ENCODE peak calls at places on chromosome 14, in four cellular contexts. Z is HCT116, L is K562, I is GM12878. Y is an unnamed sample.

GRCh38 chr14:69880051-69880487 is 853 bp downstream of the SMOC1 start:
- DNase-seq in I (no peak), L (no peak), Z (no peak), Y (no peak)

GRCh38 chr14:76792422-76792821 is 20.3 kb downstream of the ANGEL1 start:
- DNase-seq in I (no peak), L (no peak), Z (no peak), Y (no peak)

GRCh38 chr14:24013654-24014514 is 25.2 kb downstream of the DHRS4L2 start:
- DNase-seq in I (peak), Z (peak), L (peak), Y (peak)

GRCh38 chr14:64800000-64800399 is 79.7 kb downstream of the SPTB start:
- DNase-seq in L (no peak), Z (peak), I (no peak), Y (peak)

GRCh38 chr14:68695326-68695768 is 97.5 kb downstream of the ZFP36L1 start:
- DNase-seq in I (peak), Z (peak), L (no peak), Y (no peak)

GRCh38 chr14:94180655-94181271 is 6.6 kb downstream of the PPP4R4 start:
- DNase-seq in L (peak), I (peak), Z (peak), Y (no peak)

GRCh38 chr14:24176599-24176998 is 4.7 kb downstream of the REC8 start:
- DNase-seq in I (no peak), L (no peak), Z (no peak), Y (no peak)

GRCh38 chr14:24329736-24330135 is 5.1 kb downstream of the ADCY4 start:
- DNase-seq in I (no peak), Z (no peak), L (no peak), Y (no peak)

GRCh38 chr14:23559010-23559920 is 3.2 kb downstream of the THTPA start:
- DNase-seq in I (no peak), Z (no peak), L (peak), Y (no peak)

GRCh38 chr14:52023518-52023917 is 34.2 kb downstream of the RTRAF start:
- DNase-seq in I (no peak), L (no peak), Z (no peak), Y (no peak)

GRCh38 chr14:93231129-93231979 is 24.3 kb downstream of the UBR7 start:
- DNase-seq in I (no peak), L (no peak), Z (no peak), Y (peak)

GRCh38 chr14:22824711-22825359 is 4.9 kb upstream of the MRPL52 start:
- DNase-seq in I (no peak), L (peak), Z (peak), Y (no peak)

GRCh38 chr14:21868442-21869046 is 194.9 kb upstream of the OR4E1 start:
- DNase-seq in I (no peak), Z (peak), L (peak), Y (peak)

GRCh38 chr14:69137456-69138188 is 15.3 kb downstream of the DCAF5 start:
- DNase-seq in I (no peak), L (no peak), Z (no peak), Y (no peak)

GRCh38 chr14:34693228-34693939 is 21.0 kb downstream of the CFL2 start:
- DNase-seq in L (peak), Z (peak), I (no peak), Y (peak)

GRCh38 chr14:24149302-24149969 is 2.1 kb downstream of the RNF31 start:
- DNase-seq in I (no peak), L (no peak), Z (no peak), Y (no peak)

GRCh38 chr14:88029500-88029899 is 24.6 kb downstream of the GPR65 start:
- DNase-seq in Z (no peak), I (no peak), L (no peak), Y (no peak)

GRCh38 chr14:68789002-68789797 is 3.7 kb downstream of the ZFP36L1 start:
- DNase-seq in L (peak), Z (no peak), I (no peak), Y (no peak)

GRCh38 chr14:24121210-24121609 is 6.5 kb upstream of the NRL start:
- DNase-seq in I (no peak), Z (no peak), L (no peak), Y (no peak)

GRCh38 chr14:52399886-52400599 is 85.9 kb downstream of the PTGER2 start:
- DNase-seq in Z (peak), L (no peak), I (no peak), Y (peak)

GRCh38 chr14:74237441-74237840 is 1.8 kb upstream of the VSX2 start:
- DNase-seq in L (no peak), Z (no peak), I (no peak), Y (no peak)

GRCh38 chr14:99023371-99023770 is 248.6 kb downstream of the BCL11B start:
- DNase-seq in I (no peak), L (no peak), Z (no peak), Y (no peak)

GRCh38 chr14:67426161-67426560 is 14.2 kb upstream of the PLEK2 start:
- DNase-seq in Z (no peak), L (no peak), I (no peak), Y (no peak)

GRCh38 chr14:67425603-67426002 is 13.6 kb upstream of the PLEK2 start:
- DNase-seq in L (peak), I (no peak), Z (no peak), Y (no peak)

GRCh38 chr14:67426983-67427601 is 15.1 kb upstream of the PLEK2 start:
- DNase-seq in Z (peak), L (peak), I (no peak), Y (peak)

GRCh38 chr14:67423424-67423823 is 11.5 kb upstream of the PLEK2 start:
- DNase-seq in L (no peak), Z (no peak), I (no peak), Y (no peak)

DNA sequence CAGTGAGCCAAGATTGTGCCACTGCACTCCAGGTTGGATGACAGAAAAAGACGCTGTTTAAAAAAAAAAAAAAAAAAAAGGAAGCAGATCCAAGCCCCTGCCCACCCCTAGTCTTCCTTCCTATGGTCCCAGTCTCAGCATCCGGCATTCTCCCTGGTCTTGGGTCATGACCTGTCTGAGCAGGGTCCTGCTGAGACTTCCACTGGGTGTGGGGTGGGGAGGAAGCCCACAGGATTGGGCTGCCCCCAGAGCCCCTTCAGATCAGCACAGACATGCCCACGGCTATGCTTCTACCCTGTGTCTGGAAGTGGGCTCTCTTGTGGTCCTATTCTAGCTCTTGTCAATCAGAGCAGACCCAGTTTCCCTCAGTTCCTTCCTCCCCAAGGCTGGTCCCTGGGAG is 12.6 kb upstream of the PLEK2 start:
- DNase-seq in Z (no peak), L (no peak), I (no peak), Y (no peak)
- TF ChIP-seq JUND in Z (no peak), L (no peak), I (no peak), Y (no peak)

GRCh38 chr14:50978521-50978871 is 34.2 kb upstream of the PYGL start:
- DNase-seq in Z (no peak), I (no peak), L (no peak), Y (no peak)
- TF ChIP-seq JUND in Z (no peak), I (no peak), L (no peak), Y (no peak)

DNA sequence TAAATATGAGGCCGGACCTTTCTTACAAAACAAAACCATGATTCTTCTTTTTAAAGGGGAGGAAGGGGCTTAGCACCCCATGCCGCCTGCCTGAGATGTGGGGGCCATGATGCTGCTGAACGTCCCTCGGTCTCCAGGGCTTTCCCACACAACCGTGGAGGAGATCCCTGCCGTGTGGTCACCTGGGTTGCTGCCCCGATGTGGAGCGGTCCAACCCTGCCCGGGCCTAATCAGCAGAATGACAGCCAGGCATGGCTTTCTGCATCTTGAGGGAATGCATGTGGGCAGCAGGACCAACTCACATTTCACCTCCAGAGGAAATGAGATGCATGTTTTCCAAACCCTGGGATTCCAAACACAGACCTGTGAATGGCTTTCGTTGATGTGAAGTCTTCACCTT is 48.9 kb upstream of the C14orf180 start:
- DNase-seq in I (no peak), Z (no peak), L (no peak), Y (no peak)
- TF ChIP-seq JUND in I (no peak), Z (no peak), L (no peak), Y (no peak)

GRCh38 chr14:63027719-63028118 is 17.5 kb downstream of the KCNH5 start:
- DNase-seq in L (no peak), Z (no peak), I (no peak), Y (no peak)

GRCh38 chr14:63030113-63030512 is 15.1 kb downstream of the KCNH5 start:
- DNase-seq in I (no peak), L (no peak), Z (no peak), Y (no peak)

GRCh38 chr14:63026491-63026890 is 18.8 kb downstream of the KCNH5 start:
- DNase-seq in Z (no peak), I (no peak), L (no peak), Y (no peak)

DNA sequence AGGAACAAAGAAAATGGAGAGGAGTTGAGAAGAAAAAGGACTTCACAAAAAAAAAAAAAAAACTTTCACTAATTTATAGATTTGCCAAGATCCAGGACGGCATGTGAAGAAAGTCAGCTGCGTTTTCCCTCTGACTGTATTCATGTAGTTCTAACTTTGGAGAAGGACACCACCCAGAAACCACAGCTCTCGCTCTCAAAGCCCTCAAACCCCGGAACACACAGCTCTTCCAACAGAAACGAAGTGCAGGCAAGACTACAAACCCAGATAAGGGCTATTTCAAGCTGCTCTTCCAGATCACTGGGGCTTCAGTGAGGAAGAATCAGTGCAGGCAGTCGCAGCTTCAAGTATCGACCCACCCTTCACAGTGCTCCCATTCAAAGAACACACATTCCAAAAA is 13.2 kb downstream of the KCNH5 start:
- DNase-seq in I (no peak), Z (no peak), L (no peak), Y (no peak)
- TF ChIP-seq JUND in I (no peak), Z (no peak), L (no peak), Y (no peak)

GRCh38 chr14:53605562-53605961 is 351.1 kb downstream of the BMP4 start:
- DNase-seq in L (no peak), I (no peak), Z (no peak), Y (no peak)
- TF ChIP-seq JUND in L (no peak), I (no peak), Z (no peak), Y (no peak)

GRCh38 chr14:58722433-58722832 is 84.7 kb downstream of the DACT1 start:
- DNase-seq in L (no peak), Z (no peak), I (no peak), Y (no peak)
- TF ChIP-seq JUND in L (no peak), Z (no peak), I (no peak), Y (no peak)

GRCh38 chr14:57863471-57863870 is 2.4 kb downstream of the SLC35F4 start:
- DNase-seq in L (no peak), Z (no peak), I (no peak), Y (no peak)

GRCh38 chr14:57869530-57870088 is 3.7 kb upstream of the SLC35F4 start:
- DNase-seq in Z (no peak), I (no peak), L (no peak), Y (no peak)

GRCh38 chr14:57865066-57865449 is 834 bp downstream of the SLC35F4 start:
- DNase-seq in L (no peak), Z (no peak), I (no peak), Y (no peak)

GRCh38 chr14:57866199-57866755 is 385 bp upstream of the SLC35F4 start:
- DNase-seq in Z (no peak), I (no peak), L (no peak), Y (no peak)

DNA sequence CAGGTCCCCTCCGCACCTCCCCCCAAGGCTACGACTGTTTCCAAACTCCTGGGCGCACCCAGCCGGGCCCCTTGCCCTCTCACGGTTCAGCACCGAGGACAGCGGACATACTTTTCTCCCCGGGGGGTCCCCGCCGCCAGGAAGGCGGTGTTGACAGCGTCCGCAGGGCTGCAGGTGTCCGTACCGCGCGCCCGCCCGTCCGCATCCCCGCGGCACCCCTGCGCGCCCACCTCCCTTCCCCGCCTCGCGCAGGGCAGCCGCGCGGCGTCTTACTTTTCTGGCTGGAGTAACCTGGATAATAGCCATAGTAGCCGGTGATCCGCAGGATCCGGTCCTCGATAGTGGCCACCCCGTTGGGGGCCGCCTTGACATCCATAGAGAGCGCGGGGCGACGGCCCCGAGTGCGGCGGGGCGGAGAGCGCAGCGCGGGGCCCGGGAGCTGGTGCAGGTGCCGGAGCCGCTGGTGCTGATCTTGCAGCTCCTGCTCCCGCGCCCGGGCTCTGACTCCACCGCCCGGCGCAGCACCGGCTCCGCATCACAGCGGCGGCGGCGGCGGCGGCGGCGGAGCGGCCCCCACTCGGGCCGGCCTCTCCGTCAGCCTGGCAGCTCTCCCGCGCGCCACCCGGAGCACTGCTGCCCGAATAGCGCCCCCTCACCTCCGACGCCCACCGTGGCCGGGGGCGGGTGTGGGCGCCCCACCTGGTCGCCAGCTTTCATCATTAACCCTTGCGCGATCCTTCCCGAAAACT is at the start of gene SLC35F4:
- DNase-seq in Z (no peak), L (peak), I (no peak), Y (no peak)
- TF ChIP-seq JUND in Z (no peak), L (no peak), I (no peak), Y (no peak)

GRCh38 chr14:60252630-60253029 is 3.6 kb downstream of the PPM1A start:
- DNase-seq in Z (no peak), I (no peak), L (no peak), Y (no peak)

GRCh38 chr14:60249321-60250251 is 565 bp downstream of the PPM1A start:
- DNase-seq in L (peak), Z (peak), I (no peak), Y (peak)

GRCh38 chr14:60250318-60251035 is 1.5 kb downstream of the PPM1A start:
- DNase-seq in L (no peak), Z (peak), I (no peak), Y (peak)

GRCh38 chr14:60253649-60254048 is 4.6 kb downstream of the PPM1A start:
- DNase-seq in Z (no peak), L (peak), I (no peak), Y (no peak)

DNA sequence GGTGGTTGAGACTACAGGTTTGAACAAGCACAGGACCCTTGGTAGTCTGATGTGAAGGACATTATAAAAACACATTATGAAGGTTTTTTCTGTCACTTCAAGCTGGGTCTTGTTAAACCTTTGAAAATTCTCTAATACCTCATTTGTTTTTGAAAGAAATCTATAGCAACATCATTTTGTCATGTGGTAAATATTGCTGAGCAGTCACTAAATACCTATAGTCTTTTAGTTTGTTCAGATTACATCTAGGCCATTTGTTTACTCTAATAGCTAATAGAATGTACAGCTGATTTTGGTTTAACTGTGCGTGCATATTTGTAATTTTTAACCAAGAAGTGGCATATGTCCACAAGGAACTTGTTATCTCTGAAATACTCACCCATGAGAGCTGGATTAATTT is 2.9 kb downstream of the PPM1A start:
- DNase-seq in I (no peak), L (no peak), Z (no peak), Y (no peak)
- TF ChIP-seq JUND in I (no peak), L (no peak), Z (no peak), Y (no peak)

GRCh38 chr14:61549425-61549824 is 145.9 kb upstream of the HIF1A start:
- DNase-seq in L (no peak), Z (no peak), I (no peak), Y (no peak)
- TF ChIP-seq JUND in L (no peak), Z (no peak), I (no peak), Y (no peak)

DNA sequence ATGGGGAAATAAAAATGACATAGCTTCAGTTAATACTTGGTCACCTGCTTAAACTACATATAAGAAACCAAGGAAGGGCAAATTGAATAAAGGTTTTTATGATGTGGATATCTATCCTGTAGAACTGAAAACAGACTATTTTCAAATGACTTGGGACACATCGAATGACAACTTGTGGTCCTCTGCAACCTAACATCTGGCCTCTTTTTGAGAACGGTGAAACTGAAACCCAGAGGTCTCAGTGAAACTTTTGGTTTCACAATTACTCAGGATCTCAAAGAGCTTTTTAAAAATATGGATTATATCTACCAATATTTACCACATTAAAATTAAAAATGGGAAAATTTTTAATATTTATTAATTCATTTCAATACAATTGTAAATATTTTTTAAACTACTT is 65.2 kb downstream of the PPP2R5E start:
- DNase-seq in I (peak), L (no peak), Z (no peak), Y (no peak)
- TF ChIP-seq JUND in I (peak), L (no peak), Z (no peak), Y (no peak)